ENCODE peak calls at places on chromosome 15, in eight cellular contexts. One of them, this sample, is unnamed.

GRCh38 chr15:33561967-33562366 is 251.2 kb downstream of the RYR3 start:
- DNase-seq in mesothelial cell of epicardium: no peak
- DNase-seq in type B pancreatic cell: no peak
- DNase-seq in AG10803: no peak
- DNase-seq in B cell: no peak
- DNase-seq in osteocyte: no peak
- DNase-seq in SK-N-SH: no peak
- DNase-seq in activated CD8-positive, alpha-beta T cell treated with anti-CD3 and anti-CD28 coated beads for 36 hours: no peak
- DNase-seq in this sample: no peak

GRCh38 chr15:99212401-99212800 is 37.0 kb downstream of the TTC23 start:
- DNase-seq in mesothelial cell of epicardium: no peak
- DNase-seq in type B pancreatic cell: no peak
- DNase-seq in AG10803: peak
- DNase-seq in B cell: no peak
- DNase-seq in osteocyte: no peak
- DNase-seq in SK-N-SH: no peak
- DNase-seq in activated CD8-positive, alpha-beta T cell treated with anti-CD3 and anti-CD28 coated beads for 36 hours: no peak
- DNase-seq in this sample: no peak

GRCh38 chr15:93488157-93488803 is 399.3 kb upstream of the RGMA start:
- DNase-seq in mesothelial cell of epicardium: no peak
- DNase-seq in type B pancreatic cell: no peak
- DNase-seq in AG10803: no peak
- DNase-seq in B cell: no peak
- DNase-seq in osteocyte: no peak
- DNase-seq in SK-N-SH: peak
- DNase-seq in activated CD8-positive, alpha-beta T cell treated with anti-CD3 and anti-CD28 coated beads for 36 hours: no peak
- DNase-seq in this sample: no peak

GRCh38 chr15:41926184-41927056 is 32.6 kb upstream of the SPTBN5 start:
- DNase-seq in mesothelial cell of epicardium: no peak
- DNase-seq in type B pancreatic cell: no peak
- DNase-seq in AG10803: peak
- DNase-seq in B cell: no peak
- DNase-seq in osteocyte: no peak
- DNase-seq in SK-N-SH: no peak
- DNase-seq in activated CD8-positive, alpha-beta T cell treated with anti-CD3 and anti-CD28 coated beads for 36 hours: no peak
- DNase-seq in this sample: no peak

GRCh38 chr15:85618956-85619491 is 175.7 kb downstream of the KLHL25 start:
- DNase-seq in mesothelial cell of epicardium: no peak
- DNase-seq in type B pancreatic cell: peak
- DNase-seq in AG10803: peak
- DNase-seq in B cell: no peak
- DNase-seq in osteocyte: peak
- DNase-seq in SK-N-SH: no peak
- DNase-seq in activated CD8-positive, alpha-beta T cell treated with anti-CD3 and anti-CD28 coated beads for 36 hours: peak
- DNase-seq in this sample: peak

GRCh38 chr15:65069179-65069578 is 1.4 kb upstream of the RASL12 start:
- DNase-seq in mesothelial cell of epicardium: no peak
- DNase-seq in type B pancreatic cell: no peak
- DNase-seq in AG10803: peak
- DNase-seq in B cell: no peak
- DNase-seq in osteocyte: no peak
- DNase-seq in SK-N-SH: no peak
- DNase-seq in activated CD8-positive, alpha-beta T cell treated with anti-CD3 and anti-CD28 coated beads for 36 hours: no peak
- DNase-seq in this sample: no peak

GRCh38 chr15:87354661-87355410 is 901.7 kb downstream of the NTRK3 start:
- DNase-seq in mesothelial cell of epicardium: no peak
- DNase-seq in type B pancreatic cell: no peak
- DNase-seq in AG10803: peak
- DNase-seq in B cell: no peak
- DNase-seq in osteocyte: no peak
- DNase-seq in SK-N-SH: no peak
- DNase-seq in activated CD8-positive, alpha-beta T cell treated with anti-CD3 and anti-CD28 coated beads for 36 hours: no peak
- DNase-seq in this sample: no peak

GRCh38 chr15:75153565-75154248 is 48.0 kb upstream of the C15orf39 start:
- DNase-seq in mesothelial cell of epicardium: no peak
- DNase-seq in type B pancreatic cell: no peak
- DNase-seq in AG10803: no peak
- DNase-seq in B cell: peak
- DNase-seq in osteocyte: no peak
- DNase-seq in SK-N-SH: no peak
- DNase-seq in activated CD8-positive, alpha-beta T cell treated with anti-CD3 and anti-CD28 coated beads for 36 hours: no peak
- DNase-seq in this sample: no peak

GRCh38 chr15:61047783-61048182 is 181.3 kb downstream of the RORA start:
- DNase-seq in mesothelial cell of epicardium: no peak
- DNase-seq in type B pancreatic cell: no peak
- DNase-seq in AG10803: no peak
- DNase-seq in B cell: no peak
- DNase-seq in osteocyte: no peak
- DNase-seq in SK-N-SH: no peak
- DNase-seq in activated CD8-positive, alpha-beta T cell treated with anti-CD3 and anti-CD28 coated beads for 36 hours: no peak
- DNase-seq in this sample: no peak

GRCh38 chr15:98567951-98568350 is 80.4 kb upstream of the IGF1R start:
- DNase-seq in mesothelial cell of epicardium: no peak
- DNase-seq in type B pancreatic cell: no peak
- DNase-seq in AG10803: no peak
- DNase-seq in B cell: no peak
- DNase-seq in osteocyte: peak
- DNase-seq in SK-N-SH: no peak
- DNase-seq in activated CD8-positive, alpha-beta T cell treated with anti-CD3 and anti-CD28 coated beads for 36 hours: no peak
- DNase-seq in this sample: no peak

GRCh38 chr15:67023517-67024321 is 41.7 kb upstream of the SMAD3 start:
- DNase-seq in mesothelial cell of epicardium: no peak
- DNase-seq in type B pancreatic cell: no peak
- DNase-seq in AG10803: no peak
- DNase-seq in B cell: no peak
- DNase-seq in osteocyte: no peak
- DNase-seq in SK-N-SH: no peak
- DNase-seq in activated CD8-positive, alpha-beta T cell treated with anti-CD3 and anti-CD28 coated beads for 36 hours: no peak
- DNase-seq in this sample: no peak

GRCh38 chr15:74821790-74822158 is 4.7 kb upstream of the CPLX3 start:
- DNase-seq in mesothelial cell of epicardium: no peak
- DNase-seq in type B pancreatic cell: no peak
- DNase-seq in AG10803: no peak
- DNase-seq in B cell: no peak
- DNase-seq in osteocyte: no peak
- DNase-seq in SK-N-SH: no peak
- DNase-seq in activated CD8-positive, alpha-beta T cell treated with anti-CD3 and anti-CD28 coated beads for 36 hours: no peak
- DNase-seq in this sample: no peak

DNA sequence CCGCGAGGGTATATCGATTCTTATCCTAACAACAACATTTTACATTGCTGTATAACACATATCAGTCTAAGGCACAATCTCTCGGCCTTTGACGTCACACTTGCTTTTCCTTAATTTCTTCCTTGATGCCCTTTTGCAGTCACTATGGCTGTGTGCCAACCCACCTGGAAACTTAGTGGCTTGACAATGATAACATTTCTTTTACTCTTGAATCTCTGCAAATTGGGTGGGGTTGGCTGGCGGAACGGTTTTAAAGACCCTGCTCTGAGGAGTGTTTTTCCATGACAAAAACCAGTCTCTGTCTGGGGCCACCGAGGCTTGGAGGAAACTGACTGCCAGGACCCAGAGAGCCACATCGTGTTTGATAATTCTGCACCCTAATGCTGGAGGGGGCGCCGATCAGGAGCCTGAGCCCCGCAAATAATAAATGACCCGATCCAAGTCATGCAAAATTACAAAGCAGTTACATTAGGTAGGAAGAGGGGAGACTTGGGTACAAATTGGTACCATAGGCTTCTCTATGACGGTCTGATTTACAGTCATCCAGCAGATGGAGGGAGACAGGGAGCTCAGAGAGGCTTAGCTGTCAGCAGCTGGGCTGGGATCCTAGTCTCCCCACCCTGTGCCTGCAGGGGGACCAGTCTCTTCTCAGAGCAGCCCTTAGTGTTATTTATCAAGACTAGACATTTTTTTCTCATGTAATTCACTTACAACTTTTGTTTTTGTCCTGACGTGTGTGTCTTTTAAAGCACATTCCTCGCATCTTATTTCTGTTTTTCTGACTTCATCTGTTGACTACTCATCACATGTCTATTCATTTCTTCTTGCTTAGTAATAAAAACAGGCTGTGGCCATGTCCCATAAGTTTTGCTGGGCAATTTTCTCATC is 115.8 kb downstream of the KLF13 start:
- DNase-seq in mesothelial cell of epicardium: no peak
- DNase-seq in type B pancreatic cell: no peak
- DNase-seq in AG10803: peak
- DNase-seq in B cell: no peak
- DNase-seq in osteocyte: peak
- DNase-seq in SK-N-SH: peak
- DNase-seq in activated CD8-positive, alpha-beta T cell treated with anti-CD3 and anti-CD28 coated beads for 36 hours: peak
- DNase-seq in this sample: no peak
- TF ChIP-seq CTCF in mesothelial cell of epicardium: no peak
- TF ChIP-seq CTCF in type B pancreatic cell: peak
- TF ChIP-seq CTCF in AG10803: peak
- TF ChIP-seq CTCF in B cell: no peak
- TF ChIP-seq CTCF in osteocyte: peak
- TF ChIP-seq CTCF in SK-N-SH: peak
- TF ChIP-seq CTCF in activated CD8-positive, alpha-beta T cell treated with anti-CD3 and anti-CD28 coated beads for 36 hours: no peak
- TF ChIP-seq CTCF in this sample: peak

GRCh38 chr15:42994546-42994945 is 74.0 kb upstream of the TTBK2 start:
- DNase-seq in mesothelial cell of epicardium: no peak
- DNase-seq in type B pancreatic cell: no peak
- DNase-seq in AG10803: peak
- DNase-seq in B cell: no peak
- DNase-seq in osteocyte: no peak
- DNase-seq in SK-N-SH: no peak
- DNase-seq in activated CD8-positive, alpha-beta T cell treated with anti-CD3 and anti-CD28 coated beads for 36 hours: no peak
- DNase-seq in this sample: no peak

GRCh38 chr15:42992626-42993025 is 72.0 kb upstream of the TTBK2 start:
- DNase-seq in mesothelial cell of epicardium: no peak
- DNase-seq in type B pancreatic cell: no peak
- DNase-seq in AG10803: no peak
- DNase-seq in B cell: no peak
- DNase-seq in osteocyte: no peak
- DNase-seq in SK-N-SH: no peak
- DNase-seq in activated CD8-positive, alpha-beta T cell treated with anti-CD3 and anti-CD28 coated beads for 36 hours: no peak
- DNase-seq in this sample: no peak

GRCh38 chr15:42999201-42999779 is 78.7 kb upstream of the TTBK2 start:
- DNase-seq in mesothelial cell of epicardium: no peak
- DNase-seq in type B pancreatic cell: no peak
- DNase-seq in AG10803: no peak
- DNase-seq in B cell: no peak
- DNase-seq in osteocyte: no peak
- DNase-seq in SK-N-SH: no peak
- DNase-seq in activated CD8-positive, alpha-beta T cell treated with anti-CD3 and anti-CD28 coated beads for 36 hours: no peak
- DNase-seq in this sample: no peak

DNA sequence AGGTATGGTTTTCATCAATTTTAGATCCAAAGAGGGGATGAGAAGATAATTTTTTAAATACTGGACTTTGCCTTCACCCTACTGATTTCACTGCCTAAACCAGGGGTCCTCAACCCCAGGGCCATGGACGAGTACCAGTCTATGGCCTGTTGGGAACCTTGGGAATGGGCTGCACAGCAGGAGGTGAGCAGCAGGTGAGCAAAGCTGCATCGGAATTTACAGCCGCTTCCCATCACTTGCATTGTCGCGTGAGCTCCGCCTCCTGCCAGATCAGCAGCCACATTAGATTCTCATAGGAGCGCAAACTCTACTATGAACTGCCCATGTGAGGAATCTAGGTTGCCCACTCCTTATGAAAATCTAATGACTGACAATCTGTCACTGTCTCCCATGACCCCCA is 76.3 kb upstream of the TTBK2 start:
- DNase-seq in mesothelial cell of epicardium: no peak
- DNase-seq in type B pancreatic cell: no peak
- DNase-seq in AG10803: no peak
- DNase-seq in B cell: no peak
- DNase-seq in osteocyte: no peak
- DNase-seq in SK-N-SH: no peak
- DNase-seq in activated CD8-positive, alpha-beta T cell treated with anti-CD3 and anti-CD28 coated beads for 36 hours: no peak
- DNase-seq in this sample: no peak
- TF ChIP-seq CTCF in mesothelial cell of epicardium: no peak
- TF ChIP-seq CTCF in type B pancreatic cell: no peak
- TF ChIP-seq CTCF in AG10803: no peak
- TF ChIP-seq CTCF in B cell: no peak
- TF ChIP-seq CTCF in osteocyte: no peak
- TF ChIP-seq CTCF in SK-N-SH: no peak
- TF ChIP-seq CTCF in activated CD8-positive, alpha-beta T cell treated with anti-CD3 and anti-CD28 coated beads for 36 hours: no peak
- TF ChIP-seq CTCF in this sample: no peak

GRCh38 chr15:70672081-70672480 is 91.3 kb downstream of the UACA start:
- DNase-seq in mesothelial cell of epicardium: no peak
- DNase-seq in type B pancreatic cell: no peak
- DNase-seq in AG10803: peak
- DNase-seq in B cell: no peak
- DNase-seq in osteocyte: no peak
- DNase-seq in SK-N-SH: no peak
- DNase-seq in activated CD8-positive, alpha-beta T cell treated with anti-CD3 and anti-CD28 coated beads for 36 hours: no peak
- DNase-seq in this sample: no peak

GRCh38 chr15:70669006-70669602 is 94.3 kb downstream of the UACA start:
- DNase-seq in mesothelial cell of epicardium: no peak
- DNase-seq in type B pancreatic cell: no peak
- DNase-seq in AG10803: no peak
- DNase-seq in B cell: no peak
- DNase-seq in osteocyte: no peak
- DNase-seq in SK-N-SH: no peak
- DNase-seq in activated CD8-positive, alpha-beta T cell treated with anti-CD3 and anti-CD28 coated beads for 36 hours: no peak
- DNase-seq in this sample: no peak

GRCh38 chr15:70665599-70665998 is 97.8 kb downstream of the UACA start:
- DNase-seq in mesothelial cell of epicardium: no peak
- DNase-seq in type B pancreatic cell: no peak
- DNase-seq in AG10803: no peak
- DNase-seq in B cell: no peak
- DNase-seq in osteocyte: no peak
- DNase-seq in SK-N-SH: no peak
- DNase-seq in activated CD8-positive, alpha-beta T cell treated with anti-CD3 and anti-CD28 coated beads for 36 hours: no peak
- DNase-seq in this sample: no peak

GRCh38 chr15:70669966-70670658 is 93.2 kb downstream of the UACA start:
- DNase-seq in mesothelial cell of epicardium: no peak
- DNase-seq in type B pancreatic cell: no peak
- DNase-seq in AG10803: no peak
- DNase-seq in B cell: no peak
- DNase-seq in osteocyte: no peak
- DNase-seq in SK-N-SH: peak
- DNase-seq in activated CD8-positive, alpha-beta T cell treated with anti-CD3 and anti-CD28 coated beads for 36 hours: no peak
- DNase-seq in this sample: no peak

DNA sequence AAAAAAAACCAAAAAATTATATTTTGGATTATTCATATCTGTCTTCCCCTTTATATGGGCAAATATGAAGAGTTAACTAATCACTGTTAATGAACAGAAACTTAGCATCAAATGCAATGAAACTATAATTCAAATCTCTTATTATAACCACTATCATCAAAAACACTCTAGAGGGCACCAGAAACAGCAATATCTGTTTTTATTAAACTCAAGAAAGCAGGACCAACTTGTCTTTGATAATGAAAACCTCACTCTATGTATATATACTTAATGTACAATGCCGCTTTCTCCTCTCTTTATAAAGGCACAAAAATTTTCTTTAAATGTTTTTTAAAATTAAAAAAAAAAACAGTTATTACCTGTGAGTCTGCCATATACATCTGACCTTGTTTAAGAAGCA is 92.7 kb downstream of the UACA start:
- DNase-seq in mesothelial cell of epicardium: no peak
- DNase-seq in type B pancreatic cell: no peak
- DNase-seq in AG10803: no peak
- DNase-seq in B cell: no peak
- DNase-seq in osteocyte: no peak
- DNase-seq in SK-N-SH: no peak
- DNase-seq in activated CD8-positive, alpha-beta T cell treated with anti-CD3 and anti-CD28 coated beads for 36 hours: no peak
- DNase-seq in this sample: no peak
- TF ChIP-seq CTCF in mesothelial cell of epicardium: no peak
- TF ChIP-seq CTCF in type B pancreatic cell: peak
- TF ChIP-seq CTCF in AG10803: peak
- TF ChIP-seq CTCF in B cell: no peak
- TF ChIP-seq CTCF in osteocyte: peak
- TF ChIP-seq CTCF in SK-N-SH: peak
- TF ChIP-seq CTCF in activated CD8-positive, alpha-beta T cell treated with anti-CD3 and anti-CD28 coated beads for 36 hours: peak
- TF ChIP-seq CTCF in this sample: peak

GRCh38 chr15:40279437-40280141 is 3.3 kb downstream of the ANKRD63 start:
- DNase-seq in mesothelial cell of epicardium: peak
- DNase-seq in type B pancreatic cell: peak
- DNase-seq in AG10803: peak
- DNase-seq in B cell: peak
- DNase-seq in osteocyte: peak
- DNase-seq in SK-N-SH: peak
- DNase-seq in activated CD8-positive, alpha-beta T cell treated with anti-CD3 and anti-CD28 coated beads for 36 hours: peak
- DNase-seq in this sample: peak
- TF ChIP-seq CTCF in mesothelial cell of epicardium: peak
- TF ChIP-seq CTCF in type B pancreatic cell: peak
- TF ChIP-seq CTCF in AG10803: peak
- TF ChIP-seq CTCF in B cell: peak
- TF ChIP-seq CTCF in osteocyte: peak
- TF ChIP-seq CTCF in SK-N-SH: peak
- TF ChIP-seq CTCF in activated CD8-positive, alpha-beta T cell treated with anti-CD3 and anti-CD28 coated beads for 36 hours: peak
- TF ChIP-seq CTCF in this sample: peak